ENCODE peak calls at places on chromosomes 5 and 9, in four cellular contexts. One of them, this sample, is unnamed.
A peak's percentile ranks its signal among the peaks of the same experiment; 100 is the strongest.

GRCh38 chr5:67380431-67380830 is 183.8 kb upstream of the CD180 start:
- DNase-seq in upper lobe of right lung: no peak
- DNase-seq in HFF-Myc: no peak
- DNase-seq in NB4: no peak
- DNase-seq in this sample: no peak

GRCh38 chr5:21613971-21614488 is 1239.1 kb downstream of the CDH12 start:
- DNase-seq in NB4: no peak
- DNase-seq in upper lobe of right lung: no peak
- DNase-seq in HFF-Myc: no peak
- DNase-seq in this sample: no peak

GRCh38 chr5:116453920-116454319 is 120.7 kb downstream of the SEMA6A start:
- DNase-seq in NB4: no peak
- DNase-seq in HFF-Myc: no peak
- DNase-seq in upper lobe of right lung: no peak
- DNase-seq in this sample: no peak

GRCh38 chr9:68704804-68705635 is at the start of gene PIP5K1B:
- DNase-seq in NB4: peak; percentile 76
- DNase-seq in upper lobe of right lung: peak; percentile 93
- DNase-seq in HFF-Myc: no peak
- DNase-seq in this sample: peak; percentile 39

GRCh38 chr5:6483880-6484382 is 35.3 kb downstream of the UBE2QL1 start:
- DNase-seq in NB4: no peak
- DNase-seq in HFF-Myc: no peak
- DNase-seq in upper lobe of right lung: no peak
- DNase-seq in this sample: no peak

GRCh38 chr5:15573594-15573993 is 73.6 kb downstream of the FBXL7 start:
- DNase-seq in HFF-Myc: no peak
- DNase-seq in upper lobe of right lung: no peak
- DNase-seq in NB4: no peak
- DNase-seq in this sample: no peak

GRCh38 chr5:65041296-65042158 is 272.8 kb downstream of the CWC27 start:
- DNase-seq in upper lobe of right lung: no peak
- DNase-seq in NB4: peak; percentile 55
- DNase-seq in HFF-Myc: no peak
- DNase-seq in this sample: no peak

GRCh38 chr9:109923371-109923770 is 143.4 kb downstream of the PALM2AKAP2 start:
- DNase-seq in NB4: no peak
- DNase-seq in HFF-Myc: no peak
- DNase-seq in upper lobe of right lung: no peak
- DNase-seq in this sample: no peak

GRCh38 chr5:143642791-143643190 is 169.2 kb upstream of the HMHB1 start:
- DNase-seq in HFF-Myc: no peak
- DNase-seq in NB4: no peak
- DNase-seq in upper lobe of right lung: no peak
- DNase-seq in this sample: no peak

GRCh38 chr5:41517909-41518308 is 7.5 kb upstream of the PLCXD3 start:
- DNase-seq in upper lobe of right lung: no peak
- DNase-seq in NB4: peak; percentile 14
- DNase-seq in HFF-Myc: peak; percentile 9
- DNase-seq in this sample: no peak

GRCh38 chr9:88090151-88090581 is 48.1 kb downstream of the SPATA31C2 start:
- DNase-seq in NB4: no peak
- DNase-seq in upper lobe of right lung: no peak
- DNase-seq in HFF-Myc: no peak
- DNase-seq in this sample: no peak

GRCh38 chr9:88652876-88653275 is 117.9 kb downstream of the NXNL2 start:
- DNase-seq in upper lobe of right lung: no peak
- DNase-seq in HFF-Myc: no peak
- DNase-seq in NB4: no peak
- DNase-seq in this sample: no peak

GRCh38 chr5:175590471-175590881 is 67.4 kb upstream of the HRH2 start:
- DNase-seq in NB4: peak; percentile 67
- DNase-seq in HFF-Myc: peak; percentile 29
- DNase-seq in upper lobe of right lung: no peak
- DNase-seq in this sample: peak; percentile 87

GRCh38 chr5:138632900-138633489 is 57.8 kb upstream of the HSPA9 start:
- DNase-seq in NB4: peak; percentile 68
- DNase-seq in upper lobe of right lung: peak; percentile 73
- DNase-seq in HFF-Myc: peak; percentile 77
- DNase-seq in this sample: peak; percentile 47

GRCh38 chr5:147743686-147744332 is 38.7 kb downstream of the JAKMIP2 start:
- DNase-seq in NB4: no peak
- DNase-seq in upper lobe of right lung: no peak
- DNase-seq in HFF-Myc: no peak
- DNase-seq in this sample: no peak

GRCh38 chr5:105132578-105132977 is 1570.0 kb upstream of the NUDT12 start:
- DNase-seq in NB4: no peak
- DNase-seq in HFF-Myc: no peak
- DNase-seq in upper lobe of right lung: no peak
- DNase-seq in this sample: no peak

GRCh38 chr5:143207563-143208364 is 195.7 kb downstream of the NR3C1 start:
- DNase-seq in upper lobe of right lung: no peak
- DNase-seq in HFF-Myc: no peak
- DNase-seq in NB4: no peak
- DNase-seq in this sample: no peak

GRCh38 chr9:7234144-7234543 is 476.4 kb downstream of the KDM4C start:
- DNase-seq in NB4: peak; percentile 84
- DNase-seq in HFF-Myc: peak; percentile 10
- DNase-seq in upper lobe of right lung: no peak
- DNase-seq in this sample: no peak

GRCh38 chr9:133702798-133703570 is 35.2 kb downstream of the SARDH start:
- DNase-seq in upper lobe of right lung: peak; percentile 65
- DNase-seq in HFF-Myc: no peak
- DNase-seq in NB4: no peak
- DNase-seq in this sample: no peak

GRCh38 chr5:133225671-133226152 is 173.9 kb downstream of the HSPA4 start:
- DNase-seq in HFF-Myc: peak; percentile 27
- DNase-seq in NB4: no peak
- DNase-seq in upper lobe of right lung: no peak
- DNase-seq in this sample: no peak

GRCh38 chr5:139138109-139138508 is 60.1 kb downstream of the SIL1 start:
- DNase-seq in NB4: no peak
- DNase-seq in upper lobe of right lung: no peak
- DNase-seq in HFF-Myc: no peak
- DNase-seq in this sample: no peak

GRCh38 chr9:133380734-133381133 is 4.6 kb downstream of the STKLD1 start:
- DNase-seq in HFF-Myc: no peak
- DNase-seq in NB4: no peak
- DNase-seq in upper lobe of right lung: no peak
- DNase-seq in this sample: no peak

GRCh38 chr5:67235399-67236110 is 39.0 kb upstream of the CD180 start:
- DNase-seq in HFF-Myc: no peak
- DNase-seq in upper lobe of right lung: no peak
- DNase-seq in NB4: no peak
- DNase-seq in this sample: no peak

GRCh38 chr5:128271859-128272446 is 188.4 kb downstream of the SLC12A2 start:
- DNase-seq in NB4: no peak
- DNase-seq in HFF-Myc: peak; percentile 45
- DNase-seq in upper lobe of right lung: no peak
- DNase-seq in this sample: peak; percentile 65

GRCh38 chr9:20186823-20187222 is 398.0 kb upstream of the SLC24A2 start:
- DNase-seq in upper lobe of right lung: no peak
- DNase-seq in HFF-Myc: no peak
- DNase-seq in NB4: no peak
- DNase-seq in this sample: no peak

GRCh38 chr5:96528262-96528661 is 95.2 kb upstream of the PCSK1 start:
- DNase-seq in HFF-Myc: no peak
- DNase-seq in NB4: no peak
- DNase-seq in upper lobe of right lung: no peak
- DNase-seq in this sample: no peak

GRCh38 chr9:134357631-134358025 is 31.4 kb downstream of the RXRA start:
- DNase-seq in upper lobe of right lung: no peak
- DNase-seq in NB4: no peak
- DNase-seq in HFF-Myc: no peak
- DNase-seq in this sample: peak; percentile 67

GRCh38 chr9:79185866-79186265 is 385.9 kb upstream of the TLE4 start:
- DNase-seq in NB4: no peak
- DNase-seq in upper lobe of right lung: no peak
- DNase-seq in HFF-Myc: no peak
- DNase-seq in this sample: no peak

GRCh38 chr5:127009784-127010183 is 20.6 kb downstream of the MARCHF3 start:
- DNase-seq in HFF-Myc: no peak
- DNase-seq in upper lobe of right lung: no peak
- DNase-seq in NB4: no peak
- DNase-seq in this sample: no peak

GRCh38 chr5:29001666-29002065 is 1963.3 kb upstream of the CDH9 start:
- DNase-seq in upper lobe of right lung: no peak
- DNase-seq in HFF-Myc: no peak
- DNase-seq in NB4: no peak
- DNase-seq in this sample: no peak

GRCh38 chr9:11749396-11749795 is 943.8 kb upstream of the TYRP1 start:
- DNase-seq in HFF-Myc: no peak
- DNase-seq in NB4: no peak
- DNase-seq in upper lobe of right lung: no peak
- DNase-seq in this sample: no peak

GRCh38 chr5:90201923-90202322 is 207.6 kb downstream of the CETN3 start:
- DNase-seq in NB4: no peak
- DNase-seq in upper lobe of right lung: no peak
- DNase-seq in HFF-Myc: no peak
- DNase-seq in this sample: peak; percentile 80

GRCh38 chr5:132022737-132023136 is 11.3 kb upstream of the ACSL6 start:
- DNase-seq in upper lobe of right lung: no peak
- DNase-seq in HFF-Myc: no peak
- DNase-seq in NB4: no peak
- DNase-seq in this sample: no peak

GRCh38 chr9:132955768-132956167 is 11.4 kb upstream of the TSC1 start:
- DNase-seq in NB4: no peak
- DNase-seq in upper lobe of right lung: no peak
- DNase-seq in HFF-Myc: no peak
- DNase-seq in this sample: no peak

GRCh38 chr9:92726971-92727715 is 37.5 kb downstream of the BICD2 start:
- DNase-seq in HFF-Myc: no peak
- DNase-seq in NB4: no peak
- DNase-seq in upper lobe of right lung: no peak
- DNase-seq in this sample: no peak

GRCh38 chr9:23573800-23574199 is 252.2 kb downstream of the ELAVL2 start:
- DNase-seq in upper lobe of right lung: no peak
- DNase-seq in NB4: no peak
- DNase-seq in HFF-Myc: no peak
- DNase-seq in this sample: no peak

GRCh38 chr9:9142001-9142400 is 1342.4 kb upstream of the DMAC1 start:
- DNase-seq in upper lobe of right lung: no peak
- DNase-seq in NB4: no peak
- DNase-seq in HFF-Myc: no peak
- DNase-seq in this sample: no peak

GRCh38 chr9:93501406-93501805 is 48.0 kb upstream of the FAM120AOS start:
- DNase-seq in upper lobe of right lung: no peak
- DNase-seq in NB4: no peak
- DNase-seq in HFF-Myc: no peak
- DNase-seq in this sample: peak; percentile 18

GRCh38 chr9:95341262-95342011 is 23.9 kb upstream of the FANCC start:
- DNase-seq in HFF-Myc: no peak
- DNase-seq in upper lobe of right lung: no peak
- DNase-seq in NB4: no peak
- DNase-seq in this sample: no peak
- TF ChIP-seq CTCF in HFF-Myc: peak; percentile 15
- TF ChIP-seq CTCF in upper lobe of right lung: no peak
- TF ChIP-seq CTCF in NB4: no peak
- TF ChIP-seq CTCF in this sample: peak; percentile 39

DNA sequence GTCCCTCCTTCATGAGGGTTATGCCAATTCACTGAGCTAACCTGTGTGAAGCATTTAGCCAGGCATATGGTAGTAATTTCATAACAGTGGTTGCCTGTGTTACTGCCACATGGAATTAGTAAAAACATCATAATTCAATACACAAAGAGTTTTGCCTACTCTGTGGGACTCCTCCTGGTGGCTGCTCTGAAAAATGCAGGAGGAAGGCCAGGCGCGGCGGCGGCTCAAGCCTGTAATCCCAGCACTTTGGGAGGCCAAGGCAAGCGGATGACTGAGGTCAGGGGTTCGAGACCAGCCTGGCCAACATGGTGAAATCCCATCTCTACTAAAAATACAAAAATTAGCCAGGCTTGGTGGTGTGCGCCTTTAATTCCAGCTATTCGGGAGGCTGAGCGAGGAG is 547.3 kb downstream of the CDK5RAP2 start:
- DNase-seq in HFF-Myc: no peak
- DNase-seq in NB4: peak; percentile 7
- DNase-seq in upper lobe of right lung: no peak
- DNase-seq in this sample: no peak
- TF ChIP-seq CTCF in HFF-Myc: no peak
- TF ChIP-seq CTCF in NB4: peak; percentile 37
- TF ChIP-seq CTCF in upper lobe of right lung: no peak
- TF ChIP-seq CTCF in this sample: no peak

DNA sequence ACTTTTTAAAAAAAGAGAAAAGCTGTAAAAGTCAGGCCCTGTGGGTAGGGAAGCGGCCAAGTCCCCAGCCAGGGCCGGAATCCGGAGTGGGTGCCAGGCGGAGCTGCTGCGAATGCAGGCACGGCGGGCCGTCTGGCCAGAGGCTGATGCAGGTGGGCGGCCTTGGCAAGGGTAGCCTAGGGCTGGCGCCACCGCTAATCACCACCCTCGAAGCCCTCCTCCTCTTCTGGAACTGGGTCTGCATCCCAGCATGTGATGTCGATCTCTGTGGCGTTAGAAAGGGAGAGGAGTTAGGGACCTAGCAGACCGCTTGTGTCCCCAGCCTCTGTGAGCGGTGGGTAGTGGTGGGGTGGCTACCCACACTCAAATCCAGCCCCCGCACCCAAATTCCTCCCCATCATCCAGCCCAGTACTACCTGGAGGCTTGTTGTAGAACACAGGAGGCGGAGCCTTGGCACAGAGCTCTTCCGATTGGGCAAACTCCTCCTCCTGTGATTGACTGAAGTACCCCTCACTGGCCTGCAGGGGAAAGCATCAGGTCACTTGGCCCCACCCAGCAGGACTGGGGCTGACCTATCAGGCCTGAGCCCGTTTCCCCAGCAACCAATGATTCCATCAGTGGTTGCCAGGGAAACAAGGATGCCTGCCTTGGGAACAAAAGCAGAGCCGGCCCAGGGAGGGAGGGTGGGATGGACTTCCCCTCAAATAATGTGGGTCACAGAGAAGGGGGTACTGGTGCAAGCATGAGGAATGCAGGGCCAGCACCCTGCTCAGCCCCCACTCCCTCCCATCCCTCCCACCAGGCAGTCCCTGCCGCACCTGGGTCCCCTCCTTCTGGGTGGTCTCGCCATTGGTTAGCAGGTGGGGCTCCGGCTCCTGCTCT is 10.9 kb downstream of the PRR7 start:
- DNase-seq in HFF-Myc: peak; percentile 95
- DNase-seq in upper lobe of right lung: peak; percentile 78
- DNase-seq in NB4: peak; percentile 88
- DNase-seq in this sample: peak; percentile 92
- TF ChIP-seq CTCF in HFF-Myc: peak; percentile 55
- TF ChIP-seq CTCF in upper lobe of right lung: peak; percentile 50
- TF ChIP-seq CTCF in NB4: peak; percentile 30
- TF ChIP-seq CTCF in this sample: peak; percentile 68

DNA sequence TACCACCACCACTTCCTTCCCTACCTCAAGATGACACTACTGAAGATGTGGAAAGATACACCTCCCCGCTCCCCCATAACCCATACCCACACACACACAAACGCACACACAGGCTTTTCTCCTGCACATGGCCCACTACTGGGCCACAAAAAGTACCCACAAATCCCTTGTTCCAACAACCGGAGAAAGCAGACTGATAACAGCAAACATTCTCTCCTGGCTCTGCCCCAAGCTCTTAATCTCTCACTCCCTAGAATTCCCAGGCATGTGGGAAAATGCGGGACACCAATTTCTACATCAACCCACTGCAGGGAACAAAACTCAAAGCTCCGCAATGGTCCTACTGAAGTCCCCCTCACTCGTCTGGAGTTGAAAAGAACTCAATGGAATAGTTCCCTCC is 611.0 kb upstream of the KLF4 start:
- DNase-seq in HFF-Myc: no peak
- DNase-seq in upper lobe of right lung: no peak
- DNase-seq in NB4: no peak
- DNase-seq in this sample: no peak
- TF ChIP-seq CTCF in HFF-Myc: no peak
- TF ChIP-seq CTCF in upper lobe of right lung: no peak
- TF ChIP-seq CTCF in NB4: no peak
- TF ChIP-seq CTCF in this sample: no peak